ENCODE peak calls at places on chromosome 12, in ten cellular contexts. X is stimulated activated CD4-positive, alpha-beta T cell treated with anti-CD3 and anti-CD28 coated beads, Interleukin-1b, Interleukin-23, amount 100 ng/mL, for 24 hours; J is T-helper 2 cell; I is stimulated activated naive B cell treated with anti-CD40 and anti-IgM and Interleukin-4, amounts not matched to agents 10 μg/mL and 1 μg/mL and 100 μg/mL, for 72 hours; P is RWPE1; V is activated CD4-positive, alpha-beta memory T cell treated with anti-CD3 and anti-CD28 coated beads, Interleukin-2, amount 10 ng/mL, durations not matched to agents 7 days and 5 days; Q is HL-60; B is fibroblast of lung; Y is SW 1271; H is kidney epithelial cell. L is an unnamed sample.

GRCh38 chr12:110107369-110108281 is 16.5 kb upstream of the IFT81 start:
- DNase-seq in X (no peak), J (no peak), I (no peak), P (peak; percentile 66), V (no peak), Q (no peak), B (peak; percentile 93), Y (no peak), H (no peak), L (no peak)

GRCh38 chr12:108856428-108857157 is 790 bp downstream of the SSH1 start:
- DNase-seq in X (no peak), J (peak; percentile 52), I (peak; percentile 41), P (no peak), V (peak; percentile 67), Q (no peak), B (peak; percentile 78), Y (peak; percentile 58), H (no peak), L (peak; percentile 53)

GRCh38 chr12:76311796-76312195 is 36.4 kb downstream of the BBS10 start:
- DNase-seq in X (no peak), J (no peak), I (no peak), P (no peak), V (no peak), Q (no peak), B (no peak), Y (no peak), H (no peak), L (no peak)

GRCh38 chr12:46364300-46364696 is 8.3 kb downstream of the SLC38A2 start:
- DNase-seq in X (no peak), J (no peak), I (no peak), P (no peak), V (no peak), Q (no peak), B (no peak), Y (no peak), H (no peak), L (no peak)

GRCh38 chr12:69039881-69040280 is 106.9 kb upstream of the CPM start:
- DNase-seq in X (no peak), J (no peak), I (no peak), P (no peak), V (no peak), Q (no peak), B (peak; percentile 10), Y (no peak), H (no peak), L (no peak)

GRCh38 chr12:70091021-70091521 is 152.2 kb upstream of the CNOT2 start:
- DNase-seq in X (no peak), J (no peak), I (no peak), P (no peak), V (no peak), Q (no peak), B (no peak), Y (no peak), H (no peak), L (no peak)

GRCh38 chr12:123512838-123513665 is 20.5 kb downstream of the RILPL1 start:
- DNase-seq in X (no peak), J (no peak), I (no peak), P (no peak), V (no peak), Q (no peak), B (no peak), Y (no peak), H (no peak), L (no peak)

GRCh38 chr12:8154526-8154925 is 2.3 kb upstream of the ZNF705A start:
- DNase-seq in X (no peak), J (no peak), I (no peak), P (no peak), V (no peak), Q (no peak), B (peak; percentile 43), Y (no peak), H (no peak), L (no peak)

GRCh38 chr12:39044754-39045153 is 139.4 kb upstream of the CPNE8 start:
- DNase-seq in X (no peak), J (no peak), I (no peak), P (no peak), V (no peak), Q (no peak), B (no peak), Y (no peak), H (no peak), L (no peak)

GRCh38 chr12:51329742-51330141 is 5.8 kb upstream of the BIN2 start:
- DNase-seq in X (no peak), J (no peak), I (no peak), P (no peak), V (no peak), Q (no peak), B (no peak), Y (no peak), H (no peak), L (peak; percentile 47)

GRCh38 chr12:53078425-53079225 is 565 bp downstream of the SPRYD3 start:
- DNase-seq in X (no peak), J (no peak), I (no peak), P (no peak), V (no peak), Q (no peak), B (no peak), Y (no peak), H (no peak), L (no peak)

GRCh38 chr12:107011519-107011918 is 24.6 kb upstream of the MTERF2 start:
- DNase-seq in X (no peak), J (no peak), I (no peak), P (no peak), V (no peak), Q (no peak), B (no peak), Y (no peak), H (no peak), L (no peak)

GRCh38 chr12:111386891-111387290 is 18.0 kb upstream of the PHETA1 start:
- DNase-seq in X (no peak), J (no peak), I (no peak), P (no peak), V (no peak), Q (no peak), B (no peak), Y (no peak), H (no peak), L (no peak)

GRCh38 chr12:131608740-131609665 is 101.9 kb upstream of the SFSWAP start:
- DNase-seq in X (no peak), J (peak; percentile 22), I (peak; percentile 47), P (peak; percentile 71), V (peak; percentile 75), Q (no peak), B (peak; percentile 24), Y (peak; percentile 55), H (no peak), L (peak; percentile 55)

GRCh38 chr12:130650131-130650530 is 66.0 kb downstream of the RIMBP2 start:
- DNase-seq in X (no peak), J (no peak), I (no peak), P (no peak), V (no peak), Q (no peak), B (no peak), Y (no peak), H (no peak), L (no peak)

GRCh38 chr12:122614839-122615238 is 87.8 kb downstream of the KNTC1 start:
- DNase-seq in X (no peak), J (no peak), I (no peak), P (no peak), V (no peak), Q (no peak), B (peak; percentile 3), Y (no peak), H (no peak), L (no peak)

GRCh38 chr12:41051909-41052308 is 136.2 kb upstream of the PDZRN4 start:
- DNase-seq in X (no peak), J (no peak), I (no peak), P (no peak), V (no peak), Q (no peak), B (no peak), Y (no peak), H (no peak), L (no peak)

GRCh38 chr12:125142601-125143000 is 77.4 kb downstream of the AACS start:
- DNase-seq in X (no peak), J (no peak), I (no peak), P (no peak), V (no peak), Q (no peak), B (no peak), Y (no peak), H (no peak), L (no peak)

GRCh38 chr12:88658009-88658408 is 77.7 kb upstream of the KITLG start:
- DNase-seq in X (no peak), J (no peak), I (no peak), P (no peak), V (no peak), Q (no peak), B (peak; percentile 58), Y (peak; percentile 11), H (peak; percentile 1), L (no peak)

GRCh38 chr12:119176267-119177055 is 2.3 kb upstream of the HSPB8 start:
- DNase-seq in X (no peak), J (no peak), I (no peak), P (peak; percentile 79), V (no peak), Q (no peak), B (peak; percentile 94), Y (peak; percentile 26), H (peak; percentile 88), L (no peak)

GRCh38 chr12:94689002-94689645 is 38.8 kb upstream of the TMCC3 start:
- DNase-seq in X (no peak), J (no peak), I (no peak), P (no peak), V (no peak), Q (no peak), B (peak; percentile 80), Y (no peak), H (no peak), L (no peak)

GRCh38 chr12:27180862-27181261 is 63.2 kb upstream of the STK38L start:
- DNase-seq in X (no peak), J (no peak), I (no peak), P (no peak), V (no peak), Q (no peak), B (no peak), Y (no peak), H (no peak), L (no peak)

GRCh38 chr12:106080111-106080732 is 58.5 kb downstream of the NUAK1 start:
- DNase-seq in X (no peak), J (no peak), I (no peak), P (no peak), V (no peak), Q (no peak), B (peak; percentile 62), Y (no peak), H (no peak), L (no peak)

GRCh38 chr12:65632131-65632855 is 192.0 kb upstream of the HMGA2 start:
- DNase-seq in X (no peak), J (no peak), I (no peak), P (no peak), V (no peak), Q (no peak), B (peak; percentile 60), Y (no peak), H (no peak), L (no peak)

GRCh38 chr12:74071182-74071581 is 466.5 kb upstream of the ATXN7L3B start:
- DNase-seq in X (no peak), J (no peak), I (no peak), P (no peak), V (no peak), Q (no peak), B (no peak), Y (no peak), H (no peak), L (no peak)

GRCh38 chr12:40010899-40011774 is 94.7 kb downstream of the SLC2A13 start:
- DNase-seq in X (peak; percentile 30), J (peak; percentile 2), I (peak; percentile 39), P (peak; percentile 52), V (peak; percentile 45), Q (peak; percentile 24), B (peak; percentile 84), Y (peak; percentile 73), H (no peak), L (peak; percentile 64)

GRCh38 chr12:74782086-74782485 is 244.5 kb downstream of the ATXN7L3B start:
- DNase-seq in X (no peak), J (no peak), I (no peak), P (no peak), V (no peak), Q (no peak), B (no peak), Y (no peak), H (no peak), L (no peak)

GRCh38 chr12:52658196-52658595 is 6.2 kb upstream of the KRT2 start:
- DNase-seq in X (no peak), J (no peak), I (no peak), P (no peak), V (no peak), Q (no peak), B (no peak), Y (no peak), H (no peak), L (no peak)